ENCODE peak calls at places on chromosome 11, in eight cellular contexts. S, X, A, G, C, U, J and R are unnamed samples.
A peak's percentile ranks its signal among the peaks of the same experiment; 100 is the strongest.

GRCh38 chr11:115616941-115617340 is 112.7 kb upstream of the CADM1 start:
- DNase-seq in S (peak; percentile 18), X (no peak), A (peak; percentile 25), G (no peak), C (no peak), U (no peak), J (no peak), R (peak; percentile 59)

GRCh38 chr11:126115820-126116319 is 53.2 kb upstream of the CDON start:
- DNase-seq in S (peak; percentile 68), X (peak; percentile 85), A (peak; percentile 79), G (peak; percentile 70), C (peak; percentile 43), U (peak; percentile 89), J (no peak), R (peak; percentile 85)

GRCh38 chr11:101929516-101929915 is 13.2 kb upstream of the ANGPTL5 start:
- DNase-seq in S (no peak), X (no peak), A (no peak), G (peak; percentile 55), C (no peak), U (no peak), J (no peak), R (no peak)

GRCh38 chr11:789951-790350 is at the start of gene CEND1:
- DNase-seq in S (no peak), X (no peak), A (no peak), G (no peak), C (no peak), U (peak; percentile 57), J (peak; percentile 73), R (peak; percentile 48)

GRCh38 chr11:16309226-16309625 is 47.1 kb downstream of the SOX6 start:
- DNase-seq in S (no peak), X (no peak), A (no peak), G (no peak), C (no peak), U (no peak), J (no peak), R (no peak)

GRCh38 chr11:19161651-19162050 is 40.1 kb downstream of the CSRP3 start:
- DNase-seq in S (no peak), X (no peak), A (no peak), G (no peak), C (no peak), U (no peak), J (no peak), R (no peak)

GRCh38 chr11:76861490-76861953 is 804 bp downstream of the ACER3 start:
- DNase-seq in S (no peak), X (no peak), A (no peak), G (no peak), C (peak; percentile 12), U (no peak), J (no peak), R (no peak)

GRCh38 chr11:102177974-102178631 is 67.9 kb downstream of the YAP1 start:
- DNase-seq in S (peak; percentile 78), X (no peak), A (peak; percentile 77), G (no peak), C (peak; percentile 61), U (peak; percentile 90), J (no peak), R (peak; percentile 94)

GRCh38 chr11:28107331-28107725 is 628 bp downstream of the KIF18A start:
- DNase-seq in S (peak; percentile 23), X (peak; percentile 71), A (no peak), G (no peak), C (no peak), U (no peak), J (peak; percentile 44), R (peak; percentile 31)

GRCh38 chr11:84780689-84781293 is 846.4 kb downstream of the DLG2 start:
- DNase-seq in S (peak; percentile 2), X (no peak), A (no peak), G (no peak), C (no peak), U (peak; percentile 38), J (peak; percentile 5), R (peak; percentile 43)

GRCh38 chr11:77036398-77036797 is 2.2 kb downstream of the B3GNT6 start:
- DNase-seq in S (no peak), X (no peak), A (no peak), G (no peak), C (no peak), U (no peak), J (no peak), R (no peak)

DNA sequence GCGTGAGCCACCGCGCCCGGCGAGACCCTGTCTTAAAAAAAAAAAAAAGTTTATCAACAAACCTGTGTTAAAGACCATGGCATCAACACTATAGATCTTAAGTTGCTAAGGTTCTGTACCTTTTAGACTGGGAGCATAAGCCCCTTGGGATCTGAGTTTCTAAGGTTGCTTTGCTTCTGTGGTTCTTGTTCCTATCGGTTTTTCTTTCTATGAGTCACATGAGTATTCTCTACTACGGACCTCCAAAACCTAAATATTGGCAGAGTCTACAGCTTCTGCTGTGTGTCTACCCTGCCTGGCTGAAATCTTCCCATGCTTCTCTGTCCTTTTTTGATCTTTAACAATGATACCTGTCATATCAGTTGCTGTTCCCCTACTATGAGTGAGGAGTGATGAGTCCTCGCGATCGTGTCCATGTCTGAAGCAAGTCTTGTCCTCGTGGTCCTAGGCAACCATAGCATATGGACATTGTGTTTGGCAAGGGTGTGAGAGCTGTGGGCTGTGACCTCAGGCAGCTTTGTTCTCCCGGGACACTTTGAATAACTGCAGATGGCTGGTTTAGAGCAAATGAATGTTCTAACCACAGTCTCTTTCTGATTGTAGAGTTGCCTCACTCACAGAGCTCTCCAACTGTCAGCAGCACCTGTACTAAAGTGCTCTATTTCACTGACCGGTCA is 9.0 kb upstream of the DLAT start:
- DNase-seq in S (peak; percentile 29), X (no peak), A (no peak), G (no peak), C (no peak), U (peak; percentile 53), J (peak; percentile 86), R (peak; percentile 93)
- H3K4me3 ChIP-seq in S (no peak overlapping the region), X (no peak overlapping the region), A (no peak overlapping the region), G (no peak overlapping the region), C (no peak overlapping the region), U (no peak overlapping the region), J (peak overlapping the region; percentile 56), R (no peak overlapping the region)

GRCh38 chr11:120037111-120037510 is 100.8 kb downstream of the TRIM29 start:
- DNase-seq in S (no peak), X (no peak), A (no peak), G (no peak), C (no peak), U (no peak), J (no peak), R (no peak)
- TF ChIP-seq CTCF in S (no peak), X (no peak), A (no peak), G (no peak), C (no peak), U (no peak), J (no peak), R (no peak)

GRCh38 chr11:18081551-18081950 is 24.3 kb downstream of the SAAL1 start:
- DNase-seq in S (no peak), X (no peak), A (no peak), G (no peak), C (no peak), U (no peak), J (no peak), R (no peak)
- H3K4me3 ChIP-seq in S (no peak overlapping the region), X (no peak overlapping the region), A (no peak overlapping the region), G (no peak overlapping the region), C (no peak overlapping the region), U (no peak overlapping the region), J (no peak overlapping the region), R (no peak overlapping the region)

GRCh38 chr11:69488543-69488940 is 7.1 kb downstream of the LINC01488 start:
- DNase-seq in S (no peak), X (no peak), A (no peak), G (no peak), C (no peak), U (no peak), J (no peak), R (no peak)

GRCh38 chr11:69486773-69487266 is 5.4 kb downstream of the LINC01488 start:
- DNase-seq in S (no peak), X (no peak), A (no peak), G (no peak), C (no peak), U (no peak), J (no peak), R (no peak)

GRCh38 chr11:69487849-69488542 is 6.5 kb downstream of the LINC01488 start:
- DNase-seq in S (no peak), X (no peak), A (no peak), G (no peak), C (no peak), U (no peak), J (no peak), R (no peak)

GRCh38 chr11:69486056-69486772 is 4.8 kb downstream of the LINC01488 start:
- DNase-seq in S (no peak), X (no peak), A (no peak), G (no peak), C (no peak), U (no peak), J (no peak), R (no peak)

GRCh38 chr11:69487391-69487790 is 5.9 kb downstream of the LINC01488 start:
- DNase-seq in S (no peak), X (no peak), A (no peak), G (no peak), C (no peak), U (no peak), J (no peak), R (no peak)
- TF ChIP-seq CTCF in S (no peak), X (no peak), A (no peak), G (no peak), C (no peak), U (no peak), J (no peak), R (no peak)

GRCh38 chr11:82733444-82734119 is at the start of gene FAM181B:
- DNase-seq in S (peak; percentile 6), X (peak; percentile 81), A (no peak), G (peak; percentile 61), C (no peak), U (no peak), J (no peak), R (peak; percentile 17)
- H3K4me3 ChIP-seq in S (peak within 1 kb of the TSS; percentile 52), X (peak within 1 kb of the TSS; percentile 73), A (no peak within 1 kb of the TSS), G (peak within 1 kb of the TSS; percentile 51), C (no peak within 1 kb of the TSS), U (peak within 1 kb of the TSS; percentile 28), J (no peak within 1 kb of the TSS), R (peak within 1 kb of the TSS; percentile 19)

GRCh38 chr11:62621567-62622470 is at the start of gene B3GAT3:
- DNase-seq in S (peak; percentile 96), X (peak; percentile 100), A (peak; percentile 91), G (peak; percentile 100), C (peak; percentile 100), U (peak; percentile 98), J (peak; percentile 99), R (peak; percentile 97)
- TF ChIP-seq CTCF in S (peak; percentile 18), X (no peak), A (no peak), G (no peak), C (no peak), U (no peak), J (no peak), R (no peak)